ENCODE peak calls at places on chromosomes 7 and 10, in seven cellular contexts. One of them, this sample, is unnamed. For H3K4me1, the result is how much of the 10 kb centered on the place peaks cover.

GRCh38 chr7:55028011-55028410 is 9.2 kb downstream of the EGFR start:
- DNase-seq in transverse colon: no peak
- DNase-seq in colonic mucosa: no peak
- DNase-seq in endothelial cell of umbilical vein: no peak
- DNase-seq in psoas muscle: no peak
- DNase-seq in right lobe of liver: no peak
- DNase-seq in CD4-positive, alpha-beta memory T cell: no peak
- DNase-seq in this sample: no peak

GRCh38 chr10:26391701-26392695 is 46.1 kb upstream of the APBB1IP start:
- DNase-seq in transverse colon: no peak
- DNase-seq in psoas muscle: no peak
- DNase-seq in CD4-positive, alpha-beta memory T cell: no peak
- DNase-seq in colonic mucosa: no peak
- DNase-seq in right lobe of liver: peak
- DNase-seq in endothelial cell of umbilical vein: no peak
- DNase-seq in this sample: no peak

GRCh38 chr10:109974509-109975191 is 33.1 kb upstream of the ADD3 start:
- DNase-seq in endothelial cell of umbilical vein: no peak
- DNase-seq in colonic mucosa: peak
- DNase-seq in psoas muscle: no peak
- DNase-seq in right lobe of liver: no peak
- DNase-seq in CD4-positive, alpha-beta memory T cell: no peak
- DNase-seq in transverse colon: no peak
- DNase-seq in this sample: peak

GRCh38 chr10:36281871-36282331 is 639.8 kb upstream of the FZD8 start:
- DNase-seq in colonic mucosa: no peak
- DNase-seq in psoas muscle: no peak
- DNase-seq in endothelial cell of umbilical vein: no peak
- DNase-seq in CD4-positive, alpha-beta memory T cell: no peak
- DNase-seq in right lobe of liver: no peak
- DNase-seq in transverse colon: no peak
- DNase-seq in this sample: no peak

GRCh38 chr7:6226194-6226799 is 46.1 kb downstream of the CYTH3 start:
- DNase-seq in right lobe of liver: no peak
- DNase-seq in transverse colon: no peak
- DNase-seq in CD4-positive, alpha-beta memory T cell: no peak
- DNase-seq in psoas muscle: no peak
- DNase-seq in endothelial cell of umbilical vein: no peak
- DNase-seq in colonic mucosa: no peak
- DNase-seq in this sample: peak

GRCh38 chr10:52409928-52410327 is 95.8 kb downstream of the DKK1 start:
- DNase-seq in psoas muscle: no peak
- DNase-seq in endothelial cell of umbilical vein: no peak
- DNase-seq in colonic mucosa: no peak
- DNase-seq in right lobe of liver: no peak
- DNase-seq in transverse colon: no peak
- DNase-seq in CD4-positive, alpha-beta memory T cell: no peak
- DNase-seq in this sample: no peak

GRCh38 chr7:24445041-24445440 is 128.2 kb upstream of the PALS2 start:
- DNase-seq in transverse colon: no peak
- DNase-seq in psoas muscle: no peak
- DNase-seq in colonic mucosa: no peak
- DNase-seq in endothelial cell of umbilical vein: no peak
- DNase-seq in CD4-positive, alpha-beta memory T cell: no peak
- DNase-seq in right lobe of liver: no peak
- DNase-seq in this sample: no peak

GRCh38 chr7:30974605-30975256 is 11.0 kb downstream of the GHRHR start:
- DNase-seq in endothelial cell of umbilical vein: peak
- DNase-seq in colonic mucosa: peak
- DNase-seq in transverse colon: peak
- DNase-seq in psoas muscle: peak
- DNase-seq in right lobe of liver: no peak
- DNase-seq in CD4-positive, alpha-beta memory T cell: peak
- DNase-seq in this sample: peak

GRCh38 chr10:34854147-34854601 is 39.1 kb upstream of the PARD3 start:
- DNase-seq in CD4-positive, alpha-beta memory T cell: no peak
- DNase-seq in transverse colon: no peak
- DNase-seq in psoas muscle: no peak
- DNase-seq in right lobe of liver: no peak
- DNase-seq in endothelial cell of umbilical vein: peak
- DNase-seq in colonic mucosa: no peak
- DNase-seq in this sample: no peak

GRCh38 chr7:51351661-51352060 is 35.1 kb upstream of the COBL start:
- DNase-seq in transverse colon: no peak
- DNase-seq in endothelial cell of umbilical vein: no peak
- DNase-seq in CD4-positive, alpha-beta memory T cell: no peak
- DNase-seq in psoas muscle: no peak
- DNase-seq in right lobe of liver: no peak
- DNase-seq in colonic mucosa: no peak
- DNase-seq in this sample: no peak

GRCh38 chr7:108459922-108460551 is 3.8 kb upstream of the NRCAM start:
- DNase-seq in CD4-positive, alpha-beta memory T cell: no peak
- DNase-seq in transverse colon: no peak
- DNase-seq in colonic mucosa: no peak
- DNase-seq in psoas muscle: no peak
- DNase-seq in endothelial cell of umbilical vein: peak
- DNase-seq in right lobe of liver: no peak
- DNase-seq in this sample: no peak

GRCh38 chr7:40571796-40572195 is 437.0 kb downstream of the SUGCT start:
- DNase-seq in endothelial cell of umbilical vein: no peak
- DNase-seq in transverse colon: no peak
- DNase-seq in CD4-positive, alpha-beta memory T cell: no peak
- DNase-seq in psoas muscle: no peak
- DNase-seq in right lobe of liver: no peak
- DNase-seq in colonic mucosa: no peak
- DNase-seq in this sample: no peak

GRCh38 chr10:80599424-80599847 is 61.7 kb downstream of the SH2D4B start:
- DNase-seq in transverse colon: peak
- DNase-seq in endothelial cell of umbilical vein: peak
- DNase-seq in colonic mucosa: peak
- DNase-seq in right lobe of liver: no peak
- DNase-seq in CD4-positive, alpha-beta memory T cell: peak
- DNase-seq in psoas muscle: no peak
- DNase-seq in this sample: peak

GRCh38 chr7:20798081-20798693 is 11.5 kb upstream of the SP8 start:
- DNase-seq in CD4-positive, alpha-beta memory T cell: no peak
- DNase-seq in colonic mucosa: peak
- DNase-seq in endothelial cell of umbilical vein: peak
- DNase-seq in right lobe of liver: peak
- DNase-seq in transverse colon: peak
- DNase-seq in psoas muscle: peak
- DNase-seq in this sample: peak

GRCh38 chr10:93110472-93111146 is 36.9 kb downstream of the CYP26A1 start:
- DNase-seq in colonic mucosa: no peak
- DNase-seq in endothelial cell of umbilical vein: no peak
- DNase-seq in right lobe of liver: no peak
- DNase-seq in psoas muscle: no peak
- DNase-seq in CD4-positive, alpha-beta memory T cell: no peak
- DNase-seq in transverse colon: no peak
- DNase-seq in this sample: no peak

DNA sequence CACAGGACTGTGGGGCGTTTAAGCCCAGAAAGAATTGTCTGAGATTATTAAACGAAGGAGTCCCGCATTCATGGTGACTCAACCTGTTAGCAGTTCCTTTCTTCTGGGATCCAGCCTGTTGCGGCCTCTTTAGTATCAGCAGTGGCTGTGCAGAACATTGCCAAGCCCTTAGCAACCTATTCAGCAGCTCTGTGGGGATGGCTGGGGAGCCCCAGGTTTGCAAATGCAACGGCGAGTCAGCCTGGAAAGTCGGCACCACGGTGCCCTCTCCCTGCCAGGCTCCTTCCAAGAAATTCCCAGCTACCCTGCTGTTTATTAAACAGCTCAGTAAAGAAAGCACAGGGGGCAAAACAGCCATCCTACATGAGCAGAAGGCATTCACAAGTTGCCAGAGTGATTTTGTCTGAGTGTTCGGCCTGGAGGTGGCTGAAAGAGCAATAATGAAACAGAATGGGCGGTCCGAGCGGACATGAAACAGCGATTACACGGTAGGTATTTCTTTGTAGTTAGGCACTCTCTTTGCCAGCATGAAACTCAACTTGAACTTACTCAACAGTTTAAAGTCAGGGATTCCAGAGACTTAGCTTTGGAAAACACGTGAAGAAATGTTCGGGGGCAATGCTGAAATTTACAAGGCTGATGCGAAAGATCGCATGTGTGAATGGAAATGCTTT is 198.4 kb downstream of the BAMBI start:
- DNase-seq in psoas muscle: no peak
- DNase-seq in transverse colon: no peak
- DNase-seq in CD4-positive, alpha-beta memory T cell: no peak
- DNase-seq in endothelial cell of umbilical vein: no peak
- DNase-seq in colonic mucosa: no peak
- DNase-seq in right lobe of liver: no peak
- DNase-seq in this sample: no peak
- H3K4me3 ChIP-seq in psoas muscle: no peak
- H3K4me3 ChIP-seq in transverse colon: no peak
- H3K4me3 ChIP-seq in CD4-positive, alpha-beta memory T cell: no peak
- H3K4me3 ChIP-seq in endothelial cell of umbilical vein: no peak
- H3K4me3 ChIP-seq in colonic mucosa: no peak
- H3K4me3 ChIP-seq in right lobe of liver: no peak
- H3K4me3 ChIP-seq in this sample: no peak

GRCh38 chr7:104950006-104950405 is 64.0 kb upstream of the KMT2E start:
- DNase-seq in endothelial cell of umbilical vein: no peak
- DNase-seq in right lobe of liver: no peak
- DNase-seq in transverse colon: no peak
- DNase-seq in psoas muscle: no peak
- DNase-seq in CD4-positive, alpha-beta memory T cell: no peak
- DNase-seq in colonic mucosa: no peak
- DNase-seq in this sample: peak

GRCh38 chr7:104946338-104946737 is 67.7 kb upstream of the KMT2E start:
- DNase-seq in transverse colon: no peak
- DNase-seq in CD4-positive, alpha-beta memory T cell: no peak
- DNase-seq in colonic mucosa: no peak
- DNase-seq in right lobe of liver: no peak
- DNase-seq in psoas muscle: no peak
- DNase-seq in endothelial cell of umbilical vein: no peak
- DNase-seq in this sample: no peak

GRCh38 chr7:104943502-104944343 is 70.3 kb upstream of the KMT2E start:
- DNase-seq in colonic mucosa: peak
- DNase-seq in right lobe of liver: no peak
- DNase-seq in transverse colon: peak
- DNase-seq in psoas muscle: no peak
- DNase-seq in CD4-positive, alpha-beta memory T cell: peak
- DNase-seq in endothelial cell of umbilical vein: peak
- DNase-seq in this sample: peak

GRCh38 chr7:104950754-104951153 is 63.3 kb upstream of the KMT2E start:
- DNase-seq in endothelial cell of umbilical vein: no peak
- DNase-seq in psoas muscle: no peak
- DNase-seq in CD4-positive, alpha-beta memory T cell: no peak
- DNase-seq in right lobe of liver: no peak
- DNase-seq in colonic mucosa: no peak
- DNase-seq in transverse colon: no peak
- DNase-seq in this sample: no peak

DNA sequence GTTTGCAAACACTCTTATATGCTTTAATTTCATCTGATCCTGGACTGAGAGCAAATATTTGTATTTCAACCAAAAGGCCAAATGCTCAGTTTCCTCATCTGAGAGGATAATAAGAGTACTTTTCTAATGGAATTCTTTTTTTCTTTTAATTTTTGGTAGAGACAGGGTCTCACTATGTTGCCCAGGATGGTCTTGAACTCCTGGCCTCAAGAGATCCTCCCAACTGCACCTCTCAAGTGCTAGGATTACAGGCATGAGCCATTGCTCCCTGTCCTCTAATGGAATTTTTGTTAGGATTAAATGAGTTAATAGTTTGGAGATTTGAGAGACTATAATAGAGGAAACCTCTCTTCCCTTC is 68.4 kb upstream of the KMT2E start:
- DNase-seq in transverse colon: no peak
- DNase-seq in endothelial cell of umbilical vein: peak
- DNase-seq in CD4-positive, alpha-beta memory T cell: no peak
- DNase-seq in psoas muscle: no peak
- DNase-seq in right lobe of liver: no peak
- DNase-seq in colonic mucosa: no peak
- DNase-seq in this sample: no peak
- H3K4me1 ChIP-seq in transverse colon: under half
- H3K4me1 ChIP-seq in endothelial cell of umbilical vein: under half
- H3K4me1 ChIP-seq in CD4-positive, alpha-beta memory T cell: half or more
- H3K4me1 ChIP-seq in psoas muscle: under half
- H3K4me1 ChIP-seq in right lobe of liver: under half
- H3K4me1 ChIP-seq in colonic mucosa: under half
- H3K4me1 ChIP-seq in this sample: under half

DNA sequence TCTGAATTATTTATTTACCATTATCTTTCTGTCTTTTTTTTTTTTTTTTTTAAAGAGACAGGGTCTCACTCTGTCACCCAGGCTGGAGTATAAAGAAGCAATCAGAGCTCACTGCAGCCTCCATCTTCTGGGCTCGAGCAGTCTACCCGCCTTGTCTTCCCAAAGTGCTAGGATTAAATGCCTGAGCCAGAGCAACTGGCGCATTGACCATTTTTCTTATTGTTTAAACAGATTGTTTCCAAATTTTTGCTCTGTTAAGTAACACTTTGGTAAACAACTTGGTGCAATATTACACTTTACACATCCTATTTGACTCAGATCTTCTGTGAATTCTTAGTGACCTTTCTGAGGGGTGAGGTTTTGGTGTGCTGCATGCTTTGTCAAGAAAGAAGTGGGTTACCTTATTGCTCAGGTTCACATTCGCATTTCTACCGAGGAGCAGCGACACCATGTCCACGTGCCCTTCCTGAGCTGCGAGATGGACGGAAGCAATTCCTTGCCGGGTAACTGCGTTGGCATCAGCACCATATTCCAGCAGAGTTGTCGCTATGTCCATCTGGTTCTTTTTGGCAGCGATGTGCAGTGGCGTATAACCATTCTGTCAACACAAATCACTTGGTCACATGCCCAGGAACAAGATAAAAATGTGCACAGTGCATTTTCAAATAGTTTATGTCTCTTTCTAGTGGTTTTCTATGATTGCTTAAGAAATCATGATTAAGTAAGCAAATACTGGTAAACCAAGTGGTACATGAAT is 203.2 kb downstream of the ANK3 start:
- DNase-seq in colonic mucosa: no peak
- DNase-seq in right lobe of liver: peak
- DNase-seq in psoas muscle: no peak
- DNase-seq in transverse colon: no peak
- DNase-seq in CD4-positive, alpha-beta memory T cell: no peak
- DNase-seq in endothelial cell of umbilical vein: no peak
- DNase-seq in this sample: no peak
- H3K27ac ChIP-seq in colonic mucosa: no peak
- H3K27ac ChIP-seq in right lobe of liver: no peak
- H3K27ac ChIP-seq in psoas muscle: no peak
- H3K27ac ChIP-seq in transverse colon: peak
- H3K27ac ChIP-seq in CD4-positive, alpha-beta memory T cell: no peak
- H3K27ac ChIP-seq in endothelial cell of umbilical vein: no peak
- H3K27ac ChIP-seq in this sample: peak

DNA sequence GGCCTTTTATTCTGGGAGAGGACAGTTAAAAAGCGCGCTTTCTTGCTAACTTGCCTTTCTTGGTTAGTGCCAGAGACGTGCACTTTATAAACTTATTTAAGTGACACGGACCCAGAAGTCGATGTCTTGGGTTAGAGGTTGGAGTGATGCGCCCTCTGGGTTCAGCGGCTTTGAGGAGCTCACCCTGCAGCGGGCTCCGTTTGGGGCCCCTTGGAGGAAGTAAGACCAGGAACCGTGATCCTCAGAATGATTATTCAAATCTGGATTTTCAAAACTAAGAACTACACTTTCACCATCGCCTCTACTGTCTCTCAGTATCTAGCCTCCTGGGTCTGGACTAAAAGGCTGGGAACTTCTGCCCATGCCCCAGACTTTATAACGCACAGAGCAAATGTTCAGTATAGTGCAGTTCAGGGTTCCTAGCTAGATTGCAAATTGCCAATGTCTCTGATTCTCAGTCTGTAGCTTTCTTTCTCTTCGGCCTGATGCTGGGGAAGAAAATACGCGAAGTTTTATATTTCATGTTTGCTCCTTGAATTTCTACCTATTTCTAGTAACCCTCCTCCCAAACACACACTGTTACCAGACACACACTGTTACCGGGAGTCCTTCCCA is 18.6 kb upstream of the SMO start:
- DNase-seq in CD4-positive, alpha-beta memory T cell: no peak
- DNase-seq in psoas muscle: no peak
- DNase-seq in transverse colon: no peak
- DNase-seq in colonic mucosa: no peak
- DNase-seq in endothelial cell of umbilical vein: no peak
- DNase-seq in right lobe of liver: no peak
- DNase-seq in this sample: no peak
- H3K4me3 ChIP-seq in CD4-positive, alpha-beta memory T cell: no peak
- H3K4me3 ChIP-seq in psoas muscle: peak
- H3K4me3 ChIP-seq in transverse colon: peak
- H3K4me3 ChIP-seq in colonic mucosa: peak
- H3K4me3 ChIP-seq in endothelial cell of umbilical vein: peak
- H3K4me3 ChIP-seq in right lobe of liver: peak
- H3K4me3 ChIP-seq in this sample: peak

This sample was measured in small intestine.